ENCODE peak calls at places on chromosomes 4 and X, in four cellular contexts. J is HepG2, I is GM12878, G is H1. Z is an unnamed sample.

GRCh38 chr4:99300934-99301333 is 10.1 kb upstream of the ADH1A start:
- DNase-seq in G (no peak), I (no peak), J (peak; percentile 58), Z (no peak)

GRCh38 chrX:21375795-21376069 is 1.5 kb downstream of the CNKSR2 start:
- DNase-seq in G (no peak), J (no peak), I (no peak), Z (no peak)

GRCh38 chr4:56804551-56804950 is 16.9 kb downstream of the SPINK2 start:
- DNase-seq in I (peak; percentile 62), G (no peak), J (no peak), Z (no peak)

GRCh38 chrX:154372612-154373022 is 1.8 kb downstream of the FLNA start:
- DNase-seq in J (peak; percentile 27), G (no peak), I (peak; percentile 31), Z (no peak)

GRCh38 chrX:85243761-85244410 is at the start of the genes SATL1 and ZNF711:
- DNase-seq in I (no peak), G (peak; percentile 67), J (peak; percentile 21), Z (peak; percentile 72)

GRCh38 chr4:130125468-130125867 is 1029.5 kb downstream of the C4orf33 start:
- DNase-seq in G (no peak), I (no peak), J (no peak), Z (no peak)

GRCh38 chrX:154733072-154733425 is 17.8 kb downstream of the GAB3 start:
- DNase-seq in I (no peak), G (no peak), J (no peak), Z (no peak)

GRCh38 chr4:40916880-40917279 is 167.1 kb downstream of the NSUN7 start:
- DNase-seq in J (peak; percentile 27), G (peak; percentile 77), I (no peak), Z (no peak)

GRCh38 chr4:15982833-15983528 is 20.0 kb upstream of the FGFBP2 start:
- DNase-seq in I (no peak), J (no peak), G (no peak), Z (no peak)

GRCh38 chr4:169115897-169116254 is 105.8 kb upstream of the CBR4 start:
- DNase-seq in J (no peak), G (no peak), I (no peak), Z (no peak)

DNA sequence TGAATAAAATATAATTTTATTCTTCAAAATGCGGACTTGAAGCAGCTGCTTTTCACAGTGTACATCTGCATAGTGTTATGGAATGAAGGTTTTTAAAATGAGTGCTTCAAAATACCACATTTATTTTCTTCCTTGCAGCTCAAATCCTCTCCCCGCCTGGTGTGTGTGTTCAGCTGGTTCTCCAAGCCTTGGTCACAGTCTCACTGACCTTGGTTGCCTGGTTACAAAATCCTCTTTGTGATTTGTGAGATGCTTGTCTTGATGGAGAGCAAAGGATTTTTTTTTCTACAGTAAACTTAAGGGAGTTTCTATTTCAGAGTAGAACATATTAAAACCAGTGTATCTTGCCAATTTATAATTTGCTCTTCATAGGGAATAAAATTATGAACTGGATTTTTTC is 139.3 kb downstream of the PCDH18 start:
- DNase-seq in I (no peak), J (no peak), G (no peak), Z (peak; percentile 1)
- TF ChIP-seq YY1 in I (no peak), J (no peak), G (no peak), Z (no peak)

GRCh38 chrX:33161829-33162228 is 49.5 kb downstream of the DMD start:
- DNase-seq in I (no peak), G (no peak), J (no peak), Z (no peak)

GRCh38 chrX:33156152-33156726 is 55.1 kb downstream of the DMD start:
- DNase-seq in I (no peak), J (no peak), G (no peak), Z (no peak)

GRCh38 chrX:33160273-33160672 is 51.1 kb downstream of the DMD start:
- DNase-seq in G (no peak), I (no peak), J (no peak), Z (no peak)
- TF ChIP-seq ZNF274 in G (no peak), I (no peak), J (no peak), Z (no peak)

GRCh38 chr4:178633263-178633662 is 1191.0 kb upstream of the AGA start:
- DNase-seq in G (no peak), I (no peak), J (no peak), Z (no peak)
- TF ChIP-seq SUZ12 in G (no peak), I (no peak), J (no peak), Z (no peak)

GRCh38 chr4:165201806-165202205 is 5.6 kb upstream of the KLHL2 start:
- DNase-seq in J (no peak), I (no peak), G (no peak), Z (no peak)

GRCh38 chr4:165207431-165208321 is at the start of gene KLHL2:
- DNase-seq in I (no peak), G (peak; percentile 71), J (peak; percentile 49), Z (peak; percentile 18)

GRCh38 chr4:165204462-165204830 is 2.9 kb upstream of the KLHL2 start:
- DNase-seq in I (no peak), G (no peak), J (no peak), Z (no peak)

GRCh38 chr4:165207016-165207430 is 338 bp upstream of the KLHL2 start:
- DNase-seq in I (no peak), G (no peak), J (no peak), Z (no peak)

GRCh38 chr4:165203541-165204461 is 3.6 kb upstream of the KLHL2 start:
- DNase-seq in I (no peak), G (no peak), J (no peak), Z (no peak)
- TF ChIP-seq YY1 in I (no peak), G (no peak), J (no peak), Z (no peak)

DNA sequence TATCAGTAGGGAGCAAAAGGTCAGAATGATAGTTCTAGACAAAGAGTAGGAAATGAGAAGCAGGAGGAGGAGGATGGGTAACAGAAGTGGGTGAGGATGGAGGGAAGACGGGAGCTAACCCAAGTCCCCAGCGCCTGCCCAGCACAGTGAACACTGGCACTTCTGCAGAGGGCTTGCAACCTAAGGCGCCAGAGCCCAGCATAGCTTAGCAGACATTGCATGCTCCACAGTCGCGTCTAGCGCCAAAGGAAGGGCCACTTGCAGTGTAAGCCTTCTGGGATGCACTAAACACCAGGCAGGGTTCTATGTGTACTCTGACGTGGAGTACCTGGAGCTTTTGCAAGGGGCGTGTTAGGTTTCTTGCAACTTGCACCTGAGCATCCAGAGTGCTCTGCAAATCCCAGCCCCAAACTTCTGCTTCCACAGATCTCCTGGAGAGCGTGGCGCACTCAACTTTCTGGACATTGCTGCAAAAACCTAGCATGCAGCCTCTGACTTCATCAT is 46.4 kb upstream of the NKAP start:
- DNase-seq in G (peak; percentile 44), J (no peak), I (no peak), Z (no peak)
- TF ChIP-seq ZNF274 in G (no peak), J (no peak), I (no peak), Z (no peak)

GRCh38 chr4:181821039-181822004 is 421.9 kb upstream of the TENM3 start:
- DNase-seq in I (no peak), J (no peak), G (no peak), Z (no peak)

GRCh38 chr4:181820518-181820917 is 422.7 kb upstream of the TENM3 start:
- DNase-seq in J (peak; percentile 1), G (no peak), I (no peak), Z (no peak)

GRCh38 chr4:181822005-181822375 is 421.2 kb upstream of the TENM3 start:
- DNase-seq in J (no peak), G (no peak), I (no peak), Z (no peak)

GRCh38 chr4:181823183-181823582 is 420.0 kb upstream of the TENM3 start:
- DNase-seq in I (no peak), J (no peak), G (no peak), Z (no peak)

GRCh38 chr4:181823645-181824044 is 419.6 kb upstream of the TENM3 start:
- DNase-seq in G (no peak), I (no peak), J (no peak), Z (no peak)
- TF ChIP-seq SUZ12 in G (no peak), I (no peak), J (no peak), Z (no peak)

Z was measured in NT2/D1.